ENCODE peak calls at places on chromosomes 7 and 10, in nine cellular contexts. G is astrocyte of the spinal cord; L is nucleus accumbens; E is skeletal muscle cell; V is CD4-positive, alpha-beta memory T cell; Y is nephron progenitor cell; R is mesothelial cell of epicardium; J is islet precursor cell; O is lower lobe of right lung. D is an unnamed sample.

GRCh38 chr7:143415696-143416095 is 7.0 kb upstream of the EPHA1 start:
- DNase-seq in E (no peak), R (no peak), G (no peak), L (no peak), V (no peak), Y (no peak), O (no peak), J (no peak), D (no peak)

GRCh38 chr7:75943864-75944263 is 28.9 kb downstream of the POR start:
- DNase-seq in R (no peak), Y (no peak), J (no peak), G (peak), E (no peak), O (no peak), L (no peak), V (no peak), D (no peak)

GRCh38 chr7:158828343-158829020 is 827 bp downstream of the ESYT2 start:
- DNase-seq in G (no peak), R (no peak), E (no peak), V (no peak), J (peak), L (no peak), Y (peak), O (peak), D (peak)

GRCh38 chr10:24383681-24384106 is 174.8 kb downstream of the KIAA1217 start:
- DNase-seq in V (no peak), Y (peak), L (peak), J (peak), O (peak), E (peak), G (peak), R (peak), D (peak)

GRCh38 chr10:72318383-72319262 is 36.1 kb downstream of the DNAJB12 start:
- DNase-seq in E (no peak), V (no peak), L (no peak), Y (no peak), G (peak), R (no peak), J (peak), O (no peak), D (no peak)

GRCh38 chr10:32960022-32960421 is 2.0 kb upstream of the ITGB1 start:
- DNase-seq in V (no peak), O (no peak), Y (no peak), J (no peak), G (no peak), R (no peak), E (no peak), L (no peak), D (no peak)

GRCh38 chr10:5665380-5666323 is 743 bp downstream of the ASB13 start:
- DNase-seq in Y (no peak), E (no peak), O (peak), G (no peak), L (peak), V (no peak), R (no peak), J (no peak), D (no peak)

GRCh38 chr7:107933386-107934013 is 42.5 kb downstream of the DLD start:
- DNase-seq in V (no peak), Y (no peak), R (no peak), L (no peak), J (no peak), O (no peak), G (no peak), E (no peak), D (peak)

GRCh38 chr7:2725178-2726105 is 37.4 kb downstream of the AMZ1 start:
- DNase-seq in V (no peak), G (no peak), O (peak), R (no peak), E (no peak), J (no peak), L (no peak), Y (no peak), D (no peak)

GRCh38 chr10:127092916-127093315 is 103.5 kb downstream of the INSYN2A start:
- DNase-seq in E (no peak), L (no peak), J (no peak), V (no peak), Y (no peak), G (peak), O (no peak), R (no peak), D (no peak)

GRCh38 chr7:28564755-28565374 is 152.5 kb downstream of the CREB5 start:
- DNase-seq in L (no peak), G (peak), V (no peak), Y (no peak), O (no peak), R (no peak), J (no peak), E (no peak), D (no peak)

GRCh38 chr10:113539789-113540188 is 13.1 kb upstream of the HABP2 start:
- DNase-seq in Y (no peak), O (no peak), G (peak), L (peak), R (no peak), E (peak), J (peak), V (no peak), D (no peak)

GRCh38 chr7:20595971-20596370 is 19.5 kb upstream of the ABCB5 start:
- DNase-seq in Y (no peak), O (no peak), E (no peak), J (no peak), V (no peak), L (no peak), R (no peak), G (peak), D (no peak)

GRCh38 chr7:158190756-158191155 is 396.9 kb downstream of the PTPRN2 start:
- DNase-seq in Y (no peak), R (no peak), J (no peak), G (no peak), E (no peak), V (no peak), O (no peak), L (no peak), D (no peak)

GRCh38 chr10:58625070-58625469 is 112.4 kb downstream of the BICC1 start:
- DNase-seq in V (no peak), L (no peak), G (peak), E (peak), O (no peak), J (no peak), R (no peak), Y (no peak), D (no peak)

GRCh38 chr7:123580406-123581161 is 21.0 kb upstream of the ASB15 start:
- DNase-seq in G (peak), Y (peak), O (no peak), R (no peak), J (peak), L (no peak), V (no peak), E (no peak), D (peak)

GRCh38 chr7:7210475-7211237 is 28.3 kb downstream of the C1GALT1 start:
- DNase-seq in Y (no peak), J (peak), G (no peak), O (no peak), V (no peak), E (no peak), R (no peak), L (no peak), D (peak)

GRCh38 chr10:92689663-92690210 is at the start of gene HHEX:
- DNase-seq in O (peak), L (no peak), V (no peak), R (no peak), Y (no peak), J (peak), E (no peak), G (peak), D (peak)

D was measured in iPS-NIHi11.